ENCODE peak calls at places on chromosomes 7 and 10, in five cellular contexts. N is pancreas, C is AG04450, T is AG09309, D is AG04449. V is an unnamed sample.

GRCh38 chr7:154676422-154677073 is 326.4 kb downstream of the PAXIP1 start:
- DNase-seq in T (no peak), N (no peak), C (no peak), D (no peak), V (no peak)

GRCh38 chr10:71059059-71059818 is 153.1 kb upstream of the UNC5B start:
- DNase-seq in N (no peak), C (no peak), D (no peak), T (no peak), V (no peak)

GRCh38 chr7:120981888-120982615 is 6.5 kb upstream of the CPED1 start:
- DNase-seq in N (no peak), D (no peak), T (peak; percentile 52), C (no peak), V (no peak)

GRCh38 chr7:158657189-158657746 is 47.3 kb downstream of the NCAPG2 start:
- DNase-seq in T (no peak), D (no peak), C (no peak), N (no peak), V (no peak)

GRCh38 chr7:157234271-157234670 is 95.5 kb downstream of the UBE3C start:
- DNase-seq in C (no peak), D (no peak), N (no peak), T (peak; percentile 29), V (no peak)

GRCh38 chr7:108284349-108285017 is 154.3 kb upstream of the LAMB4 start:
- DNase-seq in D (no peak), N (no peak), T (no peak), C (no peak), V (no peak)

GRCh38 chr10:102781921-102782542 is 38.3 kb downstream of the WBP1L start:
- DNase-seq in T (no peak), C (no peak), N (no peak), D (no peak), V (no peak)

GRCh38 chr7:100629117-100629711 is 12.1 kb downstream of the TFR2 start:
- DNase-seq in T (no peak), D (no peak), C (no peak), N (no peak), V (no peak)

GRCh38 chr7:94391716-94392390 is 2.8 kb upstream of the COL1A2 start:
- DNase-seq in C (peak; percentile 81), T (no peak), N (no peak), D (no peak), V (no peak)

GRCh38 chr10:3239066-3239919 is 66.7 kb upstream of the PITRM1 start:
- DNase-seq in N (peak; percentile 87), T (no peak), C (no peak), D (no peak), V (no peak)

GRCh38 chr10:6211341-6212265 is 8.9 kb downstream of the PFKFB3 start:
- DNase-seq in D (no peak), C (no peak), T (no peak), N (no peak), V (no peak)

GRCh38 chr7:130732980-130733865 is 784 bp downstream of the KLF14 start:
- DNase-seq in T (no peak), N (peak; percentile 81), C (no peak), D (no peak), V (peak; percentile 3)

GRCh38 chr10:131109746-131110145 is 201.8 kb downstream of the TCERG1L start:
- DNase-seq in N (peak; percentile 26), C (no peak), T (no peak), D (no peak), V (no peak)

GRCh38 chr10:108014145-108014901 is 849.8 kb upstream of the SORCS1 start:
- DNase-seq in N (no peak), D (no peak), T (no peak), C (no peak), V (no peak)

GRCh38 chr7:156612930-156613329 is 27.6 kb upstream of the RNF32 start:
- DNase-seq in D (no peak), N (no peak), T (no peak), C (no peak), V (no peak)

GRCh38 chr7:10211861-10212260 is 761.8 kb upstream of the PHF14 start:
- DNase-seq in N (no peak), T (no peak), D (no peak), C (no peak), V (no peak)

GRCh38 chr10:62502995-62503613 is 128.9 kb downstream of the ZNF365 start:
- DNase-seq in N (no peak), D (no peak), T (peak; percentile 13), C (no peak), V (no peak)

GRCh38 chr10:71789871-71790270 is 16.6 kb upstream of the VSIR start:
- DNase-seq in C (no peak), T (no peak), D (no peak), N (no peak), V (no peak)

GRCh38 chr10:29266641-29267040 is 22.2 kb upstream of the LYZL1 start:
- DNase-seq in D (no peak), N (no peak), C (no peak), T (peak; percentile 55), V (no peak)

V was measured in T1000.